ENCODE peak calls at places on chromosomes 2 and 18, in nine cellular contexts. One of them, this sample, is unnamed.

GRCh38 chr2:211623096-211623495 is 915.5 kb downstream of the ERBB4 start:
- DNase-seq in GM13977: no peak
- DNase-seq in HS-27A: no peak
- DNase-seq in hypothalamus: no peak
- DNase-seq in caudate nucleus: no peak
- DNase-seq in NCI-H774: no peak
- DNase-seq in left cardiac atrium: no peak
- DNase-seq in heart left ventricle: no peak
- DNase-seq in brain microvascular endothelial cell: no peak
- DNase-seq in this sample: no peak

GRCh38 chr2:195535911-195536522 is 121.0 kb upstream of the SLC39A10 start:
- DNase-seq in GM13977: peak
- DNase-seq in HS-27A: no peak
- DNase-seq in hypothalamus: no peak
- DNase-seq in caudate nucleus: no peak
- DNase-seq in NCI-H774: no peak
- DNase-seq in left cardiac atrium: peak
- DNase-seq in heart left ventricle: peak
- DNase-seq in brain microvascular endothelial cell: no peak
- DNase-seq in this sample: peak

GRCh38 chr2:172734711-172735645 is 667 bp upstream of the RAPGEF4 start:
- DNase-seq in GM13977: peak
- DNase-seq in HS-27A: no peak
- DNase-seq in hypothalamus: no peak
- DNase-seq in caudate nucleus: peak
- DNase-seq in NCI-H774: no peak
- DNase-seq in left cardiac atrium: no peak
- DNase-seq in heart left ventricle: no peak
- DNase-seq in brain microvascular endothelial cell: no peak
- DNase-seq in this sample: no peak

GRCh38 chr18:12904012-12904516 is 20.0 kb upstream of the PTPN2 start:
- DNase-seq in GM13977: no peak
- DNase-seq in HS-27A: no peak
- DNase-seq in hypothalamus: no peak
- DNase-seq in caudate nucleus: no peak
- DNase-seq in NCI-H774: no peak
- DNase-seq in left cardiac atrium: peak
- DNase-seq in heart left ventricle: no peak
- DNase-seq in brain microvascular endothelial cell: no peak
- DNase-seq in this sample: no peak

GRCh38 chr2:42371621-42372473 is 10.8 kb upstream of the COX7A2L start:
- DNase-seq in GM13977: no peak
- DNase-seq in HS-27A: no peak
- DNase-seq in hypothalamus: no peak
- DNase-seq in caudate nucleus: no peak
- DNase-seq in NCI-H774: no peak
- DNase-seq in left cardiac atrium: no peak
- DNase-seq in heart left ventricle: no peak
- DNase-seq in brain microvascular endothelial cell: no peak
- DNase-seq in this sample: no peak

GRCh38 chr2:57177176-57177575 is 869.4 kb upstream of the VRK2 start:
- DNase-seq in GM13977: no peak
- DNase-seq in HS-27A: no peak
- DNase-seq in hypothalamus: no peak
- DNase-seq in caudate nucleus: no peak
- DNase-seq in NCI-H774: no peak
- DNase-seq in left cardiac atrium: no peak
- DNase-seq in heart left ventricle: no peak
- DNase-seq in brain microvascular endothelial cell: no peak
- DNase-seq in this sample: no peak

GRCh38 chr2:121596221-121597080 is 52.8 kb downstream of the CLASP1 start:
- DNase-seq in GM13977: peak
- DNase-seq in HS-27A: no peak
- DNase-seq in hypothalamus: peak
- DNase-seq in caudate nucleus: peak
- DNase-seq in NCI-H774: no peak
- DNase-seq in left cardiac atrium: peak
- DNase-seq in heart left ventricle: no peak
- DNase-seq in brain microvascular endothelial cell: peak
- DNase-seq in this sample: peak

GRCh38 chr18:49241852-49242251 is 218.6 kb downstream of the DYM start:
- DNase-seq in GM13977: no peak
- DNase-seq in HS-27A: no peak
- DNase-seq in hypothalamus: no peak
- DNase-seq in caudate nucleus: peak
- DNase-seq in NCI-H774: no peak
- DNase-seq in left cardiac atrium: no peak
- DNase-seq in heart left ventricle: no peak
- DNase-seq in brain microvascular endothelial cell: peak
- DNase-seq in this sample: no peak

GRCh38 chr18:79484661-79485621 is 89.2 kb downstream of the NFATC1 start:
- DNase-seq in GM13977: no peak
- DNase-seq in HS-27A: no peak
- DNase-seq in hypothalamus: no peak
- DNase-seq in caudate nucleus: no peak
- DNase-seq in NCI-H774: no peak
- DNase-seq in left cardiac atrium: peak
- DNase-seq in heart left ventricle: peak
- DNase-seq in brain microvascular endothelial cell: peak
- DNase-seq in this sample: no peak

GRCh38 chr2:84902526-84902925 is 2.9 kb upstream of the TMSB10 start:
- DNase-seq in GM13977: no peak
- DNase-seq in HS-27A: no peak
- DNase-seq in hypothalamus: no peak
- DNase-seq in caudate nucleus: no peak
- DNase-seq in NCI-H774: no peak
- DNase-seq in left cardiac atrium: no peak
- DNase-seq in heart left ventricle: no peak
- DNase-seq in brain microvascular endothelial cell: no peak
- DNase-seq in this sample: no peak

GRCh38 chr2:138712212-138712979 is 67.8 kb downstream of the NXPH2 start:
- DNase-seq in GM13977: peak
- DNase-seq in HS-27A: peak
- DNase-seq in hypothalamus: no peak
- DNase-seq in caudate nucleus: no peak
- DNase-seq in NCI-H774: no peak
- DNase-seq in left cardiac atrium: no peak
- DNase-seq in heart left ventricle: no peak
- DNase-seq in brain microvascular endothelial cell: no peak
- DNase-seq in this sample: no peak